ENCODE peak calls at places on chromosomes 12 and 14, in four cellular contexts. G, X, N and R are unnamed samples.
A peak's percentile ranks its signal among the peaks of the same experiment; 100 is the strongest.

GRCh38 chr12:31238764-31239387 is 87.1 kb downstream of the SINHCAF start:
- DNase-seq in G (peak; percentile 54), X (peak; percentile 87), N (peak; percentile 66), R (peak; percentile 72)

GRCh38 chr14:94038510-94038909 is 12.4 kb downstream of the OTUB2 start:
- DNase-seq in G (no peak), X (no peak), N (no peak), R (no peak)

GRCh38 chr14:95585971-95586620 is 51.2 kb downstream of the GLRX5 start:
- DNase-seq in G (no peak), X (no peak), N (no peak), R (no peak)

GRCh38 chr12:58925111-58925732 is 4.9 kb upstream of the LRIG3 start:
- DNase-seq in G (no peak), X (no peak), N (no peak), R (no peak)

GRCh38 chr12:26855337-26856089 is 22.5 kb upstream of the ITPR2 start:
- DNase-seq in G (no peak), X (no peak), N (no peak), R (no peak)

GRCh38 chr12:106245767-106246166 is 2.1 kb downstream of the CKAP4 start:
- DNase-seq in G (no peak), X (peak; percentile 61), N (peak; percentile 80), R (no peak)

GRCh38 chr14:61178226-61179060 is 102.7 kb downstream of the TMEM30B start:
- DNase-seq in G (no peak), X (no peak), N (no peak), R (no peak)

GRCh38 chr12:9687228-9687627 is 17.7 kb downstream of the CLEC2D start:
- DNase-seq in G (no peak), X (no peak), N (no peak), R (no peak)

GRCh38 chr12:94551810-94552209 is 92.1 kb upstream of the CEP83 start:
- DNase-seq in G (no peak), X (no peak), N (no peak), R (no peak)

GRCh38 chr12:94550964-94551363 is 91.3 kb upstream of the CEP83 start:
- DNase-seq in G (no peak), X (no peak), N (no peak), R (no peak)

GRCh38 chr12:94553130-94553519 is 93.5 kb upstream of the CEP83 start:
- DNase-seq in G (no peak), X (no peak), N (no peak), R (no peak)

GRCh38 chr12:94555687-94556086 is 94.7 kb downstream of the TMCC3 start:
- DNase-seq in G (no peak), X (no peak), N (no peak), R (no peak)

DNA sequence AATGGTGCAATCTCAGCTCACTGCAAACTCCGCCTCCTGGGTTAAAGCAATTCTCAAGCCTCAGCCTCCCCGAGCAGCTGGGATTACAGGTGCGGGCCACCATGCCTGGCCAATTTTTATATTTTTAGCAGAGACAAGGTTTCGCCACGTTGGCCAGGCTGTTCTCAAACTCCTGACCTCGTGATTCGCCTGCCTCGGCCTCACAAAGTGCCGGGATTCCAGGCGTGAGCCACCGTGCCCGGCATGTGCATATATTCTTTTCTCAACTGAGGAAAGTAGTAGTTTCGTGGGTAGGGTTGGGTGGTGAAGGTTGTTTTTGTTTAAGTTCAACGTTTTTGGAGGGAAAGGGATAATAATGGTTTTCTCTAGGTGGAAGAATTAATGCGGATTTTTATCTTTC is 94.2 kb upstream of the CEP83 start:
- DNase-seq in G (no peak), X (no peak), N (no peak), R (no peak)
- TF ChIP-seq POLR2A in G (no peak), X (no peak), N (no peak), R (no peak)

DNA sequence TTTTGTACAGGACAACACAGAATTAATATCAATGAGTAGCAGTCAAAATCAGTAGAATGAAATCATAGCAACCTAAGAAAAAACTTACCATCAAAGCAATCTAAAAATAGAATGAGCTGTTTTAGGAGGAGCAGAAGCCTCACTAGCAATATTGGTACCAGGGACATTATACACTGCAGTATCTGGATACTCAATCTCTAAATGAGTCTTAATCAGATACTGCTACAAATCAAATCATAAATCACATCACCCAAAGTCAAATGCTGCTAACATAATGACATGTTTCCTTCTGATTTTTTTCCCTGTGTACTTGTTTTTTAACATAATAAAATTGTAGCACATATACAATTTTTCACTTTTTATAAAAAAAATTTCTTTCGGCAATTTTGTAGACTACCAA is 8.0 kb downstream of the RPS29 start:
- DNase-seq in G (no peak), X (no peak), N (no peak), R (no peak)
- H3K36me3 ChIP-seq in G (no peaks in the 10 kb centered on the region), X (no peaks in the 10 kb centered on the region), N (peaks cover 9% of the 10 kb centered on the region), R (no peaks in the 10 kb centered on the region)

GRCh38 chr12:118358008-118358359 is 14.7 kb downstream of the TAOK3 start:
- DNase-seq in G (no peak), X (no peak), N (no peak), R (no peak)

GRCh38 chr12:118359541-118359915 is 13.2 kb downstream of the TAOK3 start:
- DNase-seq in G (no peak), X (no peak), N (peak; percentile 38), R (no peak)

GRCh38 chr12:118357327-118358007 is 15.2 kb downstream of the TAOK3 start:
- DNase-seq in G (no peak), X (no peak), N (peak; percentile 52), R (no peak)

GRCh38 chr12:118356809-118357326 is 15.8 kb downstream of the TAOK3 start:
- DNase-seq in G (no peak), X (no peak), N (no peak), R (no peak)

GRCh38 chr12:118358607-118359540 is 13.8 kb downstream of the TAOK3 start:
- DNase-seq in G (no peak), X (no peak), N (no peak), R (no peak)
- TF ChIP-seq POLR2A in G (no peak), X (no peak), N (no peak), R (no peak)

DNA sequence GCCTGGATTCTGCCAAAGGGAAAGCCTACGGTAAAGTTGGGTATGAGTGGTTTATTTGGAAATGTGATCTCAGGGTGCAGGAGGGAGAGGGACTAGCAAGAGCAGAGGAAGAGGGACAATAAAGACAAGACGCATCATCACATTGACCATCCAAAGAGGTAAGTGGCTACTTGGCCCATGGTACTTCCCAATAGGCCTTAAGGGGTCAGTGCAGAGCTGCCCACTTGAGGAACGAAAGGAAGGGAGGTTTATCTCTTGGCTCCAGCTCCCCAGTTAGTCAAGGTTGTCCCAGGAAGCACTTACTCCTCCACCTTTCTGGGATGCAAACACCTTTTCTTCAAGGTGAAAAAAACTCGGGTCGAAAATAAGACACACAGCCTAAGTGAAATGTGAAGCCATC is 323.9 kb downstream of the TMEM132D start:
- DNase-seq in G (no peak), X (no peak), N (no peak), R (no peak)
- H3K36me3 ChIP-seq in G (no peaks in the 10 kb centered on the region), X (no peaks in the 10 kb centered on the region), N (no peaks in the 10 kb centered on the region), R (no peaks in the 10 kb centered on the region)

GRCh38 chr14:90383731-90384542 is 12.9 kb upstream of the CALM1 start:
- DNase-seq in G (peak; percentile 65), X (peak; percentile 73), N (peak; percentile 65), R (peak; percentile 75)

GRCh38 chr14:90383126-90383730 is 13.6 kb upstream of the CALM1 start:
- DNase-seq in G (peak; percentile 100), X (peak; percentile 100), N (peak; percentile 100), R (peak; percentile 100)

GRCh38 chr14:90382491-90383125 is 14.2 kb upstream of the CALM1 start:
- DNase-seq in G (peak; percentile 60), X (peak; percentile 68), N (peak; percentile 72), R (peak; percentile 83)

GRCh38 chr14:90381999-90382451 is 14.8 kb upstream of the CALM1 start:
- DNase-seq in G (peak; percentile 87), X (peak; percentile 66), N (peak; percentile 90), R (peak; percentile 77)

DNA sequence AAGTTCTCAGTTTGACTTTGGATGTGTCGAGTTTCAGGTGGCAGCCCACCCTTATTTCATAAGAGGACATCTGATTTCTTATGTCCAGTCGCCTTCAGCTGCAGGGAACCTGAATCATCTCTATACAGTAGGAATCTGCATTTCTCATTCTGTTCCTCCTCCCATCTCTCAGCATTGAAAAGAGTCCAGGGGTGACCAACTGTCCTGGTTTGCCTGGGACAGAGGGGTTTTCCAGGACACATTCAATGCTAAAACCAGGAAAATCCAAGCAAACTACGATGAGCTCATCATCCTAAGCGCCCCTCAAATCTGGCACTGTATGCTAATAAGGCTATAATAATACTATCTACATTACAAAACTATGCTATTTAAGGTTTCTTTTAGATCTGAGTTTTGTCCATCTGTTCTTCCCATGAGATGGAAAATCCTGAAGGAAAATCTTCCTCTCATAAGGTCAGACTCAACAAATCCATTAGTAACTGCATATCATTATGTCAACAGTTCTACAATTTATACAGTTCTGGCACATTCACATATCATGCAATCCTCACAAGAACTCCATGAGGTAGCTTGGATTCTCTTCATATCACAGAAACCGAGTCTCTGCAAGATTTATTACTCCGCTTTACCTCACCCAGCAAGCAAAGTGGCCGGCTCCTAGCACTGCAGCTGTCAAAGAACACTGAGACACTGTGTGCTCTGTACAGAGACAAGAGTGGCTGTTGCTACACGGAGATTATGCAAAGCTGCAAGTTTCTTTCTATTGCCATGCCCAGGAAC is 15.6 kb upstream of the CALM1 start:
- DNase-seq in G (no peak), X (peak; percentile 57), N (peak; percentile 71), R (peak; percentile 71)
- TF ChIP-seq POLR2A in G (no peak), X (peak; percentile 51), N (peak; percentile 64), R (no peak)

GRCh38 chr12:32706337-32707024 is 27.4 kb downstream of the DNM1L start:
- DNase-seq in G (no peak), X (no peak), N (no peak), R (no peak)

GRCh38 chr12:32714772-32715171 is 35.7 kb downstream of the DNM1L start:
- DNase-seq in G (no peak), X (peak; percentile 3), N (peak; percentile 17), R (no peak)

GRCh38 chr12:32705783-32706182 is 26.7 kb downstream of the DNM1L start:
- DNase-seq in G (no peak), X (no peak), N (no peak), R (no peak)

DNA sequence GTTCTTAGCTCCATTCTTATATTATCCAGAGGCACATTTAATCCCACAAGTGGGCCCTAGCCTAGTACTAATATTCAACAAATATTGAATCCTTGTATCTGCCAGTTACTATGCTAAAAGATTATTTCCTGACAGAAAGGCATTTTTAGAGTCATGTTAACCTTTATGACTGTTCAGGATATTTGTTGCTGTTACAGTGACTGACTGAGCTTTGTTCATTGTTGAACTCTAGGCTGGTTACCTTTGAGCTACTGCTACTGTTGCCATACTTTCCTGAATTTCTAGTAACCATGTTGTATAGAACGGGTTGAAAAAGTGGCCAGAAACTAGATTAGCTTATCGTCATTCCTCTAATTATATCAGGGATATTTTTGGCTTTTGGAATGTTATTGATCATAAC is 29.8 kb downstream of the DNM1L start:
- DNase-seq in G (no peak), X (no peak), N (no peak), R (no peak)
- H3K36me3 ChIP-seq in G (peaks cover 5% of the 10 kb centered on the region), X (no peaks in the 10 kb centered on the region), N (peaks cover 22% of the 10 kb centered on the region), R (no peaks in the 10 kb centered on the region)

GRCh38 chr12:110913119-110914056 is 7.0 kb downstream of the MYL2 start:
- DNase-seq in G (no peak), X (no peak), N (no peak), R (no peak)
- TF ChIP-seq POLR2A in G (no peak), X (no peak), N (no peak), R (no peak)

GRCh38 chr14:74081491-74081890 is 2.8 kb downstream of the ALDH6A1 start:
- DNase-seq in G (no peak), X (no peak), N (no peak), R (no peak)

GRCh38 chr14:74080820-74081460 is 3.3 kb downstream of the ALDH6A1 start:
- DNase-seq in G (no peak), X (no peak), N (no peak), R (peak; percentile 38)

GRCh38 chr14:74083161-74083560 is 1.1 kb downstream of the ALDH6A1 start:
- DNase-seq in G (no peak), X (no peak), N (no peak), R (no peak)

GRCh38 chr14:74077401-74077800 is 6.9 kb downstream of the ALDH6A1 start:
- DNase-seq in G (no peak), X (no peak), N (no peak), R (no peak)
- H3K36me3 ChIP-seq in G (no peaks in the 10 kb centered on the region), X (no peaks in the 10 kb centered on the region), N (peaks cover 2% of the 10 kb centered on the region), R (no peaks in the 10 kb centered on the region)